ENCODE peak calls at places on chromosomes 6 and 20, in eight cellular contexts. K is activated naive CD4-positive, alpha-beta T cell; J is CD4-positive, alpha-beta memory T cell; X is posterior cingulate gyrus; I is EH; G is central memory CD4-positive, alpha-beta T cell; B is SK-N-SH; U is Ammon's horn. H is an unnamed sample.

GRCh38 chr6:74357329-74357728 is 661.3 kb downstream of the CD109 start:
- DNase-seq in K (no peak), J (no peak), X (no peak), I (peak), G (no peak), B (no peak), U (no peak), H (no peak)

GRCh38 chr6:11778648-11779307 is at the start of gene ADTRP:
- DNase-seq in K (no peak), J (no peak), X (no peak), I (no peak), G (no peak), B (no peak), U (no peak), H (no peak)

GRCh38 chr6:156347251-156348049 is 429.7 kb upstream of the ARID1B start:
- DNase-seq in K (no peak), J (no peak), X (no peak), I (no peak), G (no peak), B (no peak), U (no peak), H (no peak)

GRCh38 chr6:119096683-119097310 is 18.3 kb upstream of the FAM184A start:
- DNase-seq in K (no peak), J (no peak), X (peak), I (peak), G (no peak), B (no peak), U (peak), H (no peak)

GRCh38 chr6:137036566-137037300 is 8.0 kb downstream of the IL20RA start:
- DNase-seq in K (no peak), J (no peak), X (no peak), I (no peak), G (no peak), B (no peak), U (no peak), H (no peak)

GRCh38 chr6:118387921-118388701 is 160.0 kb upstream of the PLN start:
- DNase-seq in K (no peak), J (no peak), X (no peak), I (peak), G (no peak), B (no peak), U (no peak), H (no peak)

GRCh38 chr20:48760403-48760889 is 67.4 kb downstream of the PREX1 start:
- DNase-seq in K (no peak), J (peak), X (no peak), I (peak), G (peak), B (no peak), U (peak), H (peak)

GRCh38 chr6:81228912-81229540 is 523.5 kb downstream of the TENT5A start:
- DNase-seq in K (no peak), J (no peak), X (no peak), I (peak), G (no peak), B (peak), U (no peak), H (no peak)

GRCh38 chr6:7207688-7208087 is 99.9 kb downstream of the RREB1 start:
- DNase-seq in K (no peak), J (no peak), X (no peak), I (no peak), G (no peak), B (no peak), U (no peak), H (no peak)

GRCh38 chr6:99821164-99821563 is 172.9 kb downstream of the MCHR2 start:
- DNase-seq in K (no peak), J (no peak), X (no peak), I (no peak), G (no peak), B (no peak), U (no peak), H (no peak)

GRCh38 chr6:21593927-21594421 is 423 bp downstream of the SOX4 start:
- DNase-seq in K (no peak), J (no peak), X (no peak), I (peak), G (no peak), B (peak), U (peak), H (peak)

GRCh38 chr6:97876711-97877110 is 593.7 kb upstream of the MMS22L start:
- DNase-seq in K (no peak), J (no peak), X (no peak), I (no peak), G (no peak), B (no peak), U (no peak), H (no peak)

GRCh38 chr20:39853664-39854063 is 835.4 kb downstream of the MAFB start:
- DNase-seq in K (no peak), J (no peak), X (no peak), I (peak), G (no peak), B (no peak), U (no peak), H (no peak)

GRCh38 chr6:97401533-97401932 is 118.5 kb upstream of the MMS22L start:
- DNase-seq in K (no peak), J (no peak), X (no peak), I (peak), G (no peak), B (no peak), U (no peak), H (no peak)

GRCh38 chr6:20707166-20707485 is 172.9 kb downstream of the CDKAL1 start:
- DNase-seq in K (no peak), J (no peak), X (no peak), I (no peak), G (no peak), B (no peak), U (no peak), H (no peak)

GRCh38 chr6:27163858-27164257 is 83.6 kb upstream of the PRSS16 start:
- DNase-seq in K (no peak), J (no peak), X (no peak), I (no peak), G (no peak), B (no peak), U (no peak), H (no peak)

GRCh38 chr6:107491059-107491609 is 1.2 kb downstream of the SOBP start:
- DNase-seq in K (no peak), J (no peak), X (peak), I (peak), G (no peak), B (peak), U (peak), H (no peak)

GRCh38 chr20:1330075-1330830 is 1.3 kb upstream of the SDCBP2 start:
- DNase-seq in K (no peak), J (peak), X (no peak), I (no peak), G (peak), B (peak), U (peak), H (no peak)

GRCh38 chr6:17012421-17013225 is 89.2 kb upstream of the STMND1 start:
- DNase-seq in K (no peak), J (no peak), X (no peak), I (peak), G (no peak), B (peak), U (peak), H (no peak)

GRCh38 chr6:33665957-33666356 is 44.8 kb downstream of the ITPR3 start:
- DNase-seq in K (no peak), J (no peak), X (no peak), I (no peak), G (no peak), B (no peak), U (no peak), H (no peak)

H was measured in immature natural killer cell.